ENCODE peak calls at places on chromosome 17, in six cellular contexts. R is neural progenitor cell, K is AG09319, O is B cell, Y is astrocyte of the spinal cord, J is GM13976. T is an unnamed sample.

GRCh38 chr17:4161560-4162221 is 18.7 kb downstream of the CYB5D2 start:
- DNase-seq in R (peak; percentile 52), K (no peak), O (no peak), Y (no peak), J (no peak), T (no peak)

GRCh38 chr17:34313164-34313563 is 6.1 kb upstream of the CCL8 start:
- DNase-seq in R (no peak), K (no peak), O (no peak), Y (no peak), J (no peak), T (no peak)

GRCh38 chr17:7588553-7589203 is 1.2 kb downstream of the SOX15 start:
- DNase-seq in R (no peak), K (no peak), O (no peak), Y (no peak), J (no peak), T (no peak)

GRCh38 chr17:58968662-58969061 is 138.0 kb downstream of the TRIM37 start:
- DNase-seq in R (no peak), K (no peak), O (no peak), Y (no peak), J (no peak), T (no peak)

GRCh38 chr17:35368086-35368824 is 5.2 kb downstream of the SLFN11 start:
- DNase-seq in R (no peak), K (no peak), O (peak; percentile 75), Y (no peak), J (peak; percentile 70), T (no peak)

GRCh38 chr17:78991017-78991783 is 11.5 kb upstream of the LGALS3BP start:
- DNase-seq in R (no peak), K (no peak), O (peak; percentile 23), Y (no peak), J (no peak), T (no peak)

GRCh38 chr17:28982191-28982793 is 23.5 kb downstream of the SEZ6 start:
- DNase-seq in R (no peak), K (no peak), O (peak; percentile 55), Y (peak; percentile 63), J (peak; percentile 77), T (no peak)

GRCh38 chr17:82153745-82154375 is 55.8 kb upstream of the FASN start:
- DNase-seq in R (peak; percentile 88), K (peak; percentile 7), O (peak; percentile 84), Y (peak; percentile 44), J (peak; percentile 93), T (peak; percentile 5)

GRCh38 chr17:50269477-50270429 is 4.5 kb upstream of the TMEM92 start:
- DNase-seq in R (peak; percentile 75), K (peak; percentile 54), O (no peak), Y (peak; percentile 89), J (peak; percentile 82), T (peak; percentile 20)

GRCh38 chr17:82330322-82331239 is 3.0 kb downstream of the SECTM1 start:
- DNase-seq in R (no peak), K (no peak), O (no peak), Y (peak; percentile 33), J (no peak), T (no peak)

DNA sequence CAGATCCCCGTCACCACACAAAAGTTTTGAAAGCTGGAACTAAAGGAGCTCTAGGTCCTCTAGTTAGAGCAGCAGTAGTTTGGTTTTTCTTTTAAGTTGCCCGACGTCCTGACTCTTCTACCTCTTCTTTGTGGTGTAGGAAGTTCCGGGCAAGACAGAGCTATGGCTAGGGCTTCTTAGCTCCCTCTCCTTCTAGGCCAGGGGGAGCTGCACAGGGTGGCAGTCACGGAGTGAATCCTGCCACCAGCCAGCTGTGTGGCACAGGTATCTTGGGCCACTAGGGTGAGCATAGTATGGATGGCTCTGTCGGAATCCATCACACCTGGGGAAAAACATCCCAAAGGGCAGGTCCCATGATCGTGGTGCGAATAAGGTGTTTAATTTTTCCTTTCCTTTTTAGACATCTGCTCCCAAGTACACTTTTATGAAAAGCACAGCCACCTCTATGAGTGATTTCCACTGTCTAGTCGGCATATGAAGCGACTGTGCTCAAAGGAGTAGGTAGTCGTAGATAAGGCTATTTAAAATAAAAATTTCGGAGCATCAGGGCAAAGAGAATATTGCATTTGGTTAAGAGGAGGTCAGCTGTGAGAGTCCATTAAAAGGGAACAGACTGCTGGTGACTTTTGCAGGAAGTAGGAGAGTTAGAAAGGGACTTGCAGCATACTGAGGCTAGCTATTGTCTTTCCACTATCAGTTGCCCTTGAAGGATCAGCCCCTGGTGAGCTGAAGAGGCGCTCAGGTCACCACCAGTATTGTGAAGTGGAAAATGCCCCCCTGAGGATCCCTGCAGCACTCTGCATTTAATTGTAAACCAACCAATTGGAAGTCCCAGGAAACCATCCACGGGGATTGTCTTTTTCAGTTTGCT is 2.1 kb downstream of the PRKCA start:
- DNase-seq in R (peak; percentile 64), K (no peak), O (no peak), Y (peak; percentile 42), J (no peak), T (no peak)
- TF ChIP-seq CTCF in R (no peak), K (no peak), O (no peak), Y (peak; percentile 12), J (no peak), T (no peak)

GRCh38 chr17:74466111-74466784 is at the start of gene CD300A:
- DNase-seq in R (no peak), K (no peak), O (no peak), Y (no peak), J (no peak), T (no peak)
- TF ChIP-seq CTCF in R (no peak), K (no peak), O (no peak), Y (no peak), J (no peak), T (no peak)

GRCh38 chr17:5793899-5794298 is 209.6 kb upstream of the NLRP1 start:
- DNase-seq in R (peak; percentile 53), K (no peak), O (no peak), Y (peak; percentile 11), J (no peak), T (no peak)

GRCh38 chr17:5794881-5795486 is 210.7 kb upstream of the NLRP1 start:
- DNase-seq in R (no peak), K (no peak), O (no peak), Y (no peak), J (no peak), T (no peak)

GRCh38 chr17:5789443-5789842 is 205.1 kb upstream of the NLRP1 start:
- DNase-seq in R (peak; percentile 85), K (no peak), O (no peak), Y (peak; percentile 27), J (no peak), T (no peak)

GRCh38 chr17:5797447-5797846 is 213.1 kb upstream of the NLRP1 start:
- DNase-seq in R (peak; percentile 25), K (no peak), O (no peak), Y (no peak), J (no peak), T (no peak)

DNA sequence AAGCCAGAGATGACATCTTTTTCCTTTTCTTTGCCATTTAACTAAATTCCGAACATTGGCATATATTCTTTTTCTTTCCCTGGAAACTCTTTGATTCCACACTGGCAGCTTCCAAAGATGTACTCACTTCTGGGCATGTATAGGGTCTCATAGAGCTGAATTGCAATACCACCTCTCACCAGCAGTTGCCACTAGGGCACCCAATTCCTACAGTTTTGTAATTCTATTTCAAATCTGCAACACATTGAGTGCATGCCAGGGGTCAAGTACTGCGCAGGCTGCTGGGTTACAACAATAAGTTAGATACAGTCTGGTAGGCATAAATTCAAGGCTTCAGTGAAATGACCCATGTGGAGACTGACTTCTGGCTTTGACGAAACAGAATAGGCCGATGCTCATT is 208.8 kb upstream of the NLRP1 start:
- DNase-seq in R (no peak), K (no peak), O (no peak), Y (no peak), J (no peak), T (no peak)
- TF ChIP-seq CTCF in R (peak; percentile 36), K (no peak), O (no peak), Y (no peak), J (no peak), T (peak; percentile 36)

GRCh38 chr17:70172449-70172848 is 3.1 kb downstream of the KCNJ2 start:
- DNase-seq in R (no peak), K (no peak), O (no peak), Y (no peak), J (no peak), T (no peak)

GRCh38 chr17:70169707-70170597 is 620 bp downstream of the KCNJ2 start:
- DNase-seq in R (no peak), K (no peak), O (no peak), Y (peak; percentile 57), J (no peak), T (no peak)

GRCh38 chr17:70173646-70174045 is 4.3 kb downstream of the KCNJ2 start:
- DNase-seq in R (no peak), K (no peak), O (no peak), Y (no peak), J (no peak), T (no peak)

GRCh38 chr17:70171159-70171558 is 1.8 kb downstream of the KCNJ2 start:
- DNase-seq in R (no peak), K (no peak), O (no peak), Y (no peak), J (no peak), T (no peak)

GRCh38 chr17:70172921-70173320 is 3.6 kb downstream of the KCNJ2 start:
- DNase-seq in R (no peak), K (no peak), O (no peak), Y (peak; percentile 40), J (no peak), T (no peak)
- TF ChIP-seq CTCF in R (no peak), K (no peak), O (no peak), Y (no peak), J (no peak), T (no peak)

GRCh38 chr17:6421700-6422604 is 13.0 kb downstream of the AIPL1 start:
- DNase-seq in R (peak; percentile 92), K (peak; percentile 22), O (peak; percentile 74), Y (peak; percentile 61), J (peak; percentile 88), T (no peak)

GRCh38 chr17:6422654-6423241 is 12.2 kb downstream of the AIPL1 start:
- DNase-seq in R (no peak), K (no peak), O (no peak), Y (no peak), J (no peak), T (no peak)

GRCh38 chr17:6415616-6416015 is 19.3 kb downstream of the AIPL1 start:
- DNase-seq in R (no peak), K (no peak), O (no peak), Y (no peak), J (no peak), T (no peak)

GRCh38 chr17:6423931-6424330 is 11.0 kb downstream of the AIPL1 start:
- DNase-seq in R (no peak), K (no peak), O (no peak), Y (no peak), J (no peak), T (no peak)

DNA sequence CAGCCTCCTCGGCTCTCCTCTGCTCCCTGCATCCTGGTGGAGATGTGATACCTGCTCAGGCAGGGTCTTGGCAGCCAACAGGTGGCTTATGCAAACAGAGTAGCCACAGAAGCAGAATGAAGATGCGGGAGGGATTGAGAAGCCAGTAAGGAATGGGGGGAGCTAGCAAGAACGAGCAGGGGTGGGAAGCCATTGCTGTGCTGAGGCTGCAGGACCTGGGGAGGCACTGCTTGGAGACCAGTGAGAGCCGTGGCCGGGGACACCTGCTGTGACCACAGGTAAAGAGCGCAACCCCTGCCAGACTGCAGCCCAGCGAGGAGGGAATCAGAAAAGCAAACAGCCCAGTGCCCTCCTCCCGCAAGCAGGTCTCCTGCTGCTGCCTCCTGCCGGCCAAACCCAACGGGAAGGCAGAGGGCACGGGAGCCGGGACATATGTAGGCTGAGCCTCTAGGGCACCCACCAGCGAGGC is 14.7 kb downstream of the AIPL1 start:
- DNase-seq in R (peak; percentile 63), K (no peak), O (no peak), Y (peak; percentile 6), J (no peak), T (no peak)
- TF ChIP-seq CTCF in R (peak; percentile 59), K (peak; percentile 37), O (no peak), Y (peak; percentile 61), J (no peak), T (peak; percentile 69)

GRCh38 chr17:31405941-31406371 is 14.5 kb downstream of the RAB11FIP4 start:
- DNase-seq in R (peak; percentile 32), K (no peak), O (no peak), Y (no peak), J (no peak), T (no peak)
- TF ChIP-seq CTCF in R (no peak), K (no peak), O (no peak), Y (no peak), J (no peak), T (no peak)

T was measured in retinal pigment epithelial cell.